ENCODE peak calls at places on chromosomes 16 and 17, in six cellular contexts. One of them, this sample, is unnamed.

GRCh38 chr16:78925071-78925714 is 675.3 kb downstream of the MAF start:
- DNase-seq in neural crest cell: no peak
- DNase-seq in heart left ventricle: peak; percentile 53
- DNase-seq in GM06990: peak; percentile 3
- DNase-seq in H1: peak; percentile 65
- DNase-seq in heart right ventricle: peak; percentile 16
- DNase-seq in this sample: no peak

GRCh38 chr17:49031965-49032928 is 35.1 kb downstream of the IGF2BP1 start:
- DNase-seq in neural crest cell: peak; percentile 48
- DNase-seq in heart left ventricle: no peak
- DNase-seq in GM06990: peak; percentile 19
- DNase-seq in H1: peak; percentile 60
- DNase-seq in heart right ventricle: peak; percentile 33
- DNase-seq in this sample: peak; percentile 79

GRCh38 chr17:7083592-7083991 is 3.5 kb upstream of the CLEC10A start:
- DNase-seq in neural crest cell: no peak
- DNase-seq in heart left ventricle: no peak
- DNase-seq in GM06990: no peak
- DNase-seq in H1: no peak
- DNase-seq in heart right ventricle: no peak
- DNase-seq in this sample: no peak

GRCh38 chr16:4660454-4661007 is 32.8 kb upstream of the NUDT16L1 start:
- DNase-seq in neural crest cell: peak; percentile 14
- DNase-seq in heart left ventricle: peak; percentile 64
- DNase-seq in GM06990: peak; percentile 58
- DNase-seq in H1: no peak
- DNase-seq in heart right ventricle: peak; percentile 69
- DNase-seq in this sample: peak; percentile 11

GRCh38 chr17:33640629-33641028 is 347.5 kb upstream of the ASIC2 start:
- DNase-seq in neural crest cell: no peak
- DNase-seq in heart left ventricle: no peak
- DNase-seq in GM06990: no peak
- DNase-seq in H1: no peak
- DNase-seq in heart right ventricle: no peak
- DNase-seq in this sample: no peak

GRCh38 chr16:85370881-85371651 is 242.1 kb upstream of the GSE1 start:
- DNase-seq in neural crest cell: no peak
- DNase-seq in heart left ventricle: no peak
- DNase-seq in GM06990: no peak
- DNase-seq in H1: no peak
- DNase-seq in heart right ventricle: no peak
- DNase-seq in this sample: no peak

GRCh38 chr16:85781685-85782370 is 17.5 kb downstream of the EMC8 start:
- DNase-seq in neural crest cell: no peak
- DNase-seq in heart left ventricle: peak; percentile 55
- DNase-seq in GM06990: no peak
- DNase-seq in H1: no peak
- DNase-seq in heart right ventricle: peak; percentile 51
- DNase-seq in this sample: peak; percentile 57

GRCh38 chr16:46948548-46949166 is 24.8 kb downstream of the DNAJA2 start:
- DNase-seq in neural crest cell: no peak
- DNase-seq in heart left ventricle: no peak
- DNase-seq in GM06990: no peak
- DNase-seq in H1: no peak
- DNase-seq in heart right ventricle: no peak
- DNase-seq in this sample: no peak

GRCh38 chr16:48014349-48015135 is 141.3 kb downstream of the ABCC12 start:
- DNase-seq in neural crest cell: no peak
- DNase-seq in heart left ventricle: no peak
- DNase-seq in GM06990: no peak
- DNase-seq in H1: no peak
- DNase-seq in heart right ventricle: no peak
- DNase-seq in this sample: peak; percentile 26

GRCh38 chr16:75770051-75770450 is 43.8 kb upstream of the CPHXL start:
- DNase-seq in neural crest cell: no peak
- DNase-seq in heart left ventricle: no peak
- DNase-seq in GM06990: no peak
- DNase-seq in H1: no peak
- DNase-seq in heart right ventricle: no peak
- DNase-seq in this sample: no peak

GRCh38 chr17:29574732-29575510 is 6.4 kb downstream of the TP53I13 start:
- DNase-seq in neural crest cell: no peak
- DNase-seq in heart left ventricle: peak; percentile 22
- DNase-seq in GM06990: no peak
- DNase-seq in H1: no peak
- DNase-seq in heart right ventricle: no peak
- DNase-seq in this sample: no peak

GRCh38 chr16:21656795-21657768 is 4.7 kb upstream of the IGSF6 start:
- DNase-seq in neural crest cell: peak; percentile 36
- DNase-seq in heart left ventricle: no peak
- DNase-seq in GM06990: peak; percentile 48
- DNase-seq in H1: no peak
- DNase-seq in heart right ventricle: peak; percentile 34
- DNase-seq in this sample: peak; percentile 45

GRCh38 chr17:17484451-17484899 is 7.7 kb downstream of the MED9 start:
- DNase-seq in neural crest cell: no peak
- DNase-seq in heart left ventricle: no peak
- DNase-seq in GM06990: no peak
- DNase-seq in H1: no peak
- DNase-seq in heart right ventricle: no peak
- DNase-seq in this sample: no peak

GRCh38 chr16:57134982-57135381 is 42.6 kb downstream of the CPNE2 start:
- DNase-seq in neural crest cell: no peak
- DNase-seq in heart left ventricle: no peak
- DNase-seq in GM06990: no peak
- DNase-seq in H1: no peak
- DNase-seq in heart right ventricle: no peak
- DNase-seq in this sample: no peak

GRCh38 chr17:35586569-35587073 is 501 bp upstream of the AP2B1 start:
- DNase-seq in neural crest cell: no peak
- DNase-seq in heart left ventricle: no peak
- DNase-seq in GM06990: no peak
- DNase-seq in H1: no peak
- DNase-seq in heart right ventricle: no peak
- DNase-seq in this sample: no peak

DNA sequence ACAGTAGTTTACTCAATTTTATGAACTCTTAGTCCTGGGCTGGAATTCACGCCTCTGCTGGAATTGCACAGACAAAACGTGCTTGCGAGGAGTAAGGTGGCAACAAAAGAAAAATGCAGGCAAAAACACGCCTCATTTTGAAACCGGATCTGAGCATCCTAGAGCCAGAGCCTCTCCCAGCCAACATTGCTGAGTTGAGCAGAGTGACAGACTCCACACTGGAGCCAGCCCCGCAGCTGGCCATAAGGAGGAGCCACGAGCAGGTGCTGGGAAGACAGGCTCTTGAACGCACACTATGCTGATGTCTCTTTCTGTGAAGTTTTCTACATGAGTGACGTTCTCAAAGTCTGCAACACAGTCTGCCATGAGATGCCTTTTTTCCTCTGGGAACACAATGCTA is 14.6 kb upstream of the HSBP1 start:
- DNase-seq in neural crest cell: no peak
- DNase-seq in heart left ventricle: no peak
- DNase-seq in GM06990: no peak
- DNase-seq in H1: no peak
- DNase-seq in heart right ventricle: no peak
- DNase-seq in this sample: no peak
- TF ChIP-seq CTCF in neural crest cell: no peak
- TF ChIP-seq CTCF in heart left ventricle: no peak
- TF ChIP-seq CTCF in GM06990: no peak
- TF ChIP-seq CTCF in H1: peak; percentile 21
- TF ChIP-seq CTCF in heart right ventricle: no peak
- TF ChIP-seq CTCF in this sample: no peak

GRCh38 chr17:61394630-61395408 is 4.8 kb upstream of the TBX2 start:
- DNase-seq in neural crest cell: no peak
- DNase-seq in heart left ventricle: no peak
- DNase-seq in GM06990: no peak
- DNase-seq in H1: no peak
- DNase-seq in heart right ventricle: no peak
- DNase-seq in this sample: no peak

GRCh38 chr17:61392679-61393078 is 7.0 kb upstream of the TBX2 start:
- DNase-seq in neural crest cell: no peak
- DNase-seq in heart left ventricle: peak; percentile 5
- DNase-seq in GM06990: no peak
- DNase-seq in H1: no peak
- DNase-seq in heart right ventricle: no peak
- DNase-seq in this sample: no peak

GRCh38 chr17:61395409-61395982 is 4.1 kb upstream of the TBX2 start:
- DNase-seq in neural crest cell: no peak
- DNase-seq in heart left ventricle: no peak
- DNase-seq in GM06990: no peak
- DNase-seq in H1: peak; percentile 70
- DNase-seq in heart right ventricle: no peak
- DNase-seq in this sample: no peak

GRCh38 chr17:61393550-61393903 is 6.1 kb upstream of the TBX2 start:
- DNase-seq in neural crest cell: no peak
- DNase-seq in heart left ventricle: no peak
- DNase-seq in GM06990: no peak
- DNase-seq in H1: no peak
- DNase-seq in heart right ventricle: no peak
- DNase-seq in this sample: no peak

DNA sequence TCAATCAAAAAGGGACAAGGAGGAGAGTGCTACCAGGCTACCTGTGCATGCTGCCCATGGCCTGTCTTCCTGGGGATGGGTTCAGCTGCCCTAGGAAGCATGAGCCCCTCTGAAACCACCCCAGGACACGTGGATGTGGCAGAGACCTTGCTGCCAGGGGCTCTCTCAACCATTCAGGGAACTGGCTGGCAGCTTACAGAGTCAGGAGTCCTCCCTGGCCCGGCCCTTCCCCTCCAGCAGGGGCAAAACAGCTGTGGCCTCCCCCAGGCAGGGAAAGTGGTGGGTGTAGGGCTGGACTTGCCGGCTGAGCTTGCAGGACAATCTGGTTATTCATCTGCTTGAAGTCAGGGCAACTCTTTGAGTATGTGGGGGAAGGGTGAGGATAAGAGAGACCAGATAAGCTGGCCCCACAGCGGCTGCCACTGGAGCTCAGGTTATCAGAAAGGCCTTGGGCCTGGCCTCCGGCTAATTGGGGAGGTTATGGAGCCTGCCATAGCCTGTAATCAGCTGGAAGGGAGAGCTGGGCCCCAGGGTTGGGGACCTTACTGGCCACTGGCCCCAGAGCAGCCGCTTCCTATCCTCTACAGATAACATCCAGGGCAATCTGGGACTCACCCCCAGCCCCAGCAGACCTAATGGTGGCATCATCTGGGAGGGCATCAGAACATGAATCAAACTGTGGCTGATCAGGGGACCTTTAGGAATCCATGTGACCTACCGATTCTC is 5.6 kb upstream of the TBX2 start:
- DNase-seq in neural crest cell: no peak
- DNase-seq in heart left ventricle: no peak
- DNase-seq in GM06990: no peak
- DNase-seq in H1: no peak
- DNase-seq in heart right ventricle: no peak
- DNase-seq in this sample: no peak
- TF ChIP-seq CTCF in neural crest cell: peak; percentile 12
- TF ChIP-seq CTCF in heart left ventricle: no peak
- TF ChIP-seq CTCF in GM06990: no peak
- TF ChIP-seq CTCF in H1: no peak
- TF ChIP-seq CTCF in heart right ventricle: no peak
- TF ChIP-seq CTCF in this sample: no peak

DNA sequence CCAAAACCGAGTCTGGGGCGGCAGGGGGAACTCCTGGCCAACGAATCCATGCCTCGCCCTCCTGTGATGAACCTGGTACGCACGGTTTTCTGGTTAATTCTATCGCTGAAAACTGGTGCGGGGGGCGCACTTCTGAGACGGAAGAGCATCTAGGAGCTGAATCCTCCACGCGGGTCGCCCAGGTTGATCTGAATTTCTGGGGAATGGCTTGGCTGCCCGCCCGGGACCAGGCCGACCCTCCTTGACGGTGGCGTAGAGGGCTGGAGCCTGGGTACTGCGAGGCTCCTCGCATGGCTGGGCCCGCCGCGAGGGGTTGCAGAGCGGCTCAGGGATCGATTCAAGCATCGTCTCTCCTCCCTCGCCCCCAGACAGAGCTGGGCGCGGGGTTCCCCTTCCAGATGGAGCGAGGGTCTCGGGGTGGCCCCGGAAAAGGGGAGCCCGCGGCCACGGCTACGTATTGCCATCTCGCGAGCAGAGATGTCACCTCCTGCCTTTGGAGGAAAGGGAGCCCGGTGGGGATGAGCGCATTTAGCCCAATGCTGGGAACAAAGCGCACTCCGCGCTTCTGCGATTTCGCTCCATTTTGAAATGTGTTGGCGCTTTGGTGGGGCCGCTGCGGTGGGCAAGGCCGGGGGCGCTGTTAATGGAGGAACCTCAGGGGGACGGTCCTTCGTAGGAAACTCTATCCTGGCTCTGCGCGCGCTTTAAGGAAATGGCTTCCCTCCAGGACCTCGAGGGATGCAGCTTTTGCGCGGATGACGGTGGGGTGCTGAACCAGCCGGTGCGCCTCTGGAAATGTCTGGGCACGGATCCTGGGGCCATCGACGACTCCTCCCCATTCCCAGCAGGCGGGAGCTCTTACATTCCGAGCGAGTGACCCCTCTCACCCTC is 2.7 kb downstream of the MAPT start:
- DNase-seq in neural crest cell: no peak
- DNase-seq in heart left ventricle: no peak
- DNase-seq in GM06990: no peak
- DNase-seq in H1: peak; percentile 73
- DNase-seq in heart right ventricle: no peak
- DNase-seq in this sample: no peak
- TF ChIP-seq CTCF in neural crest cell: no peak
- TF ChIP-seq CTCF in heart left ventricle: no peak
- TF ChIP-seq CTCF in GM06990: no peak
- TF ChIP-seq CTCF in H1: no peak
- TF ChIP-seq CTCF in heart right ventricle: no peak
- TF ChIP-seq CTCF in this sample: no peak

DNA sequence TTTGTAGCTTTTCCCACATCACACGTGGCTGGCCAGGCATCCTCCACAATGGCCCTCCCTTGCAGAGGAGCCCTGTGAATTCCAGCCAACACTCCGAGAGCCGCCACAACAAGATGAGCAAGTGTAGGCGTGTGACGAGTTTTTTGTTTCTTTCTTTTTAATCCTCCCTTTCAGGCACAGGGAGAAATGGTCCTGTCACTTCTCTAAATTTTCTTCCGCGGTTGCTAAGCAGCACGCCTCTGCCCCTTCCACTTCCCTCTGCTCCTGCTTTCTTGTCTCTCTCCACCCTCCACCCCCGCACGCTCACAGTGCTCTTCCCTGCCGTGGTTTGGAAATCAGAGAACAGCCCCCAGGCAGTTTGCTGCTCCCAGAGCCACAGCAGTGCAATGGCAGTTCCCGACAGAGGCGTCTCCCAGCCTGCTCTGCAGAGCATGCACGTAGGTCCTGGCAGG is 68.0 kb upstream of the MRTFB start:
- DNase-seq in neural crest cell: peak; percentile 65
- DNase-seq in heart left ventricle: peak; percentile 78
- DNase-seq in GM06990: no peak
- DNase-seq in H1: peak; percentile 68
- DNase-seq in heart right ventricle: peak; percentile 80
- DNase-seq in this sample: no peak
- TF ChIP-seq CTCF in neural crest cell: no peak
- TF ChIP-seq CTCF in heart left ventricle: peak; percentile 23
- TF ChIP-seq CTCF in GM06990: no peak
- TF ChIP-seq CTCF in H1: peak; percentile 19
- TF ChIP-seq CTCF in heart right ventricle: no peak
- TF ChIP-seq CTCF in this sample: no peak